ENCODE peak calls at places on chromosomes 16 and 17, in four cellular contexts. One of them, this sample, is unnamed.

GRCh38 chr17:39450051-39450450 is 1.0 kb downstream of the MED1 start:
- DNase-seq in HCT116: no peak
- DNase-seq in NT2/D1: no peak
- DNase-seq in K562: no peak
- DNase-seq in this sample: no peak

GRCh38 chr16:57938936-57939871 is 31.7 kb downstream of the CNGB1 start:
- DNase-seq in K562: no peak
- DNase-seq in HCT116: peak; percentile 13
- DNase-seq in NT2/D1: no peak
- DNase-seq in this sample: no peak

GRCh38 chr16:81005644-81006471 is 827 bp downstream of the CMC2 start:
- DNase-seq in NT2/D1: no peak
- DNase-seq in HCT116: peak; percentile 21
- DNase-seq in K562: no peak
- DNase-seq in this sample: no peak

GRCh38 chr17:56902350-56902749 is 11.5 kb downstream of the TRIM25 start:
- DNase-seq in K562: no peak
- DNase-seq in HCT116: no peak
- DNase-seq in NT2/D1: no peak
- DNase-seq in this sample: no peak

GRCh38 chr16:1048442-1049112 is 24.0 kb upstream of the SSTR5 start:
- DNase-seq in K562: peak; percentile 87
- DNase-seq in NT2/D1: peak; percentile 65
- DNase-seq in HCT116: no peak
- DNase-seq in this sample: no peak

GRCh38 chr16:2520097-2520783 is at the start of gene AMDHD2:
- DNase-seq in NT2/D1: peak; percentile 76
- DNase-seq in K562: peak; percentile 84
- DNase-seq in HCT116: peak; percentile 69
- DNase-seq in this sample: peak; percentile 34

GRCh38 chr17:32396343-32396742 is 46.4 kb downstream of the ZNF207 start:
- DNase-seq in NT2/D1: no peak
- DNase-seq in K562: no peak
- DNase-seq in HCT116: no peak
- DNase-seq in this sample: no peak

GRCh38 chr16:85570213-85570734 is 42.8 kb upstream of the GSE1 start:
- DNase-seq in HCT116: peak; percentile 56
- DNase-seq in NT2/D1: no peak
- DNase-seq in K562: no peak
- DNase-seq in this sample: no peak

GRCh38 chr17:47701603-47702002 is 7.6 kb downstream of the TBKBP1 start:
- DNase-seq in NT2/D1: no peak
- DNase-seq in HCT116: no peak
- DNase-seq in K562: peak; percentile 53
- DNase-seq in this sample: no peak

GRCh38 chr16:66007717-66008116 is 358.8 kb upstream of the CDH5 start:
- DNase-seq in HCT116: no peak
- DNase-seq in NT2/D1: no peak
- DNase-seq in K562: no peak
- DNase-seq in this sample: no peak

GRCh38 chr17:29784661-29785060 is 145.4 kb downstream of the SSH2 start:
- DNase-seq in HCT116: no peak
- DNase-seq in K562: no peak
- DNase-seq in NT2/D1: no peak
- DNase-seq in this sample: no peak

GRCh38 chr17:45846646-45847045 is 2.0 kb downstream of the SPPL2C start:
- DNase-seq in NT2/D1: no peak
- DNase-seq in K562: no peak
- DNase-seq in HCT116: no peak
- DNase-seq in this sample: no peak

GRCh38 chr17:76735006-76735405 is 2.1 kb downstream of the SRSF2 start:
- DNase-seq in K562: no peak
- DNase-seq in NT2/D1: no peak
- DNase-seq in HCT116: no peak
- DNase-seq in this sample: no peak

GRCh38 chr17:68455756-68456528 is 1.4 kb downstream of the WIPI1 start:
- DNase-seq in HCT116: no peak
- DNase-seq in NT2/D1: no peak
- DNase-seq in K562: no peak
- DNase-seq in this sample: no peak

GRCh38 chr17:17073627-17074521 is 31.6 kb downstream of the MPRIP start:
- DNase-seq in K562: no peak
- DNase-seq in NT2/D1: no peak
- DNase-seq in HCT116: no peak
- DNase-seq in this sample: no peak

GRCh38 chr17:51060396-51060795 is 60.3 kb downstream of the SPAG9 start:
- DNase-seq in HCT116: no peak
- DNase-seq in NT2/D1: no peak
- DNase-seq in K562: no peak
- DNase-seq in this sample: no peak

GRCh38 chr17:29835438-29836351 is 94.3 kb downstream of the SSH2 start:
- DNase-seq in NT2/D1: no peak
- DNase-seq in HCT116: no peak
- DNase-seq in K562: no peak
- DNase-seq in this sample: no peak

GRCh38 chr17:66283296-66283934 is 19.0 kb upstream of the PRKCA start:
- DNase-seq in HCT116: no peak
- DNase-seq in K562: no peak
- DNase-seq in NT2/D1: no peak
- DNase-seq in this sample: no peak

GRCh38 chr16:84047626-84048025 is 5.0 kb upstream of the SLC38A8 start:
- DNase-seq in HCT116: no peak
- DNase-seq in K562: no peak
- DNase-seq in NT2/D1: no peak
- DNase-seq in this sample: no peak

GRCh38 chr16:78988361-78988992 is 612.1 kb downstream of the MAF start:
- DNase-seq in HCT116: no peak
- DNase-seq in NT2/D1: peak; percentile 22
- DNase-seq in K562: peak; percentile 37
- DNase-seq in this sample: no peak

GRCh38 chr16:17491140-17491662 is 20.4 kb upstream of the XYLT1 start:
- DNase-seq in K562: no peak
- DNase-seq in HCT116: no peak
- DNase-seq in NT2/D1: no peak
- DNase-seq in this sample: no peak

GRCh38 chr16:88782454-88783390 is 2.3 kb downstream of the PIEZO1 start:
- DNase-seq in K562: no peak
- DNase-seq in HCT116: peak; percentile 48
- DNase-seq in NT2/D1: no peak
- DNase-seq in this sample: no peak

GRCh38 chr17:43723697-43724359 is 34.8 kb downstream of the SOST start:
- DNase-seq in HCT116: peak; percentile 27
- DNase-seq in K562: no peak
- DNase-seq in NT2/D1: no peak
- DNase-seq in this sample: no peak

GRCh38 chr17:77498875-77499698 is 358.3 kb downstream of the SEC14L1 start:
- DNase-seq in K562: no peak
- DNase-seq in HCT116: no peak
- DNase-seq in NT2/D1: no peak
- DNase-seq in this sample: no peak

GRCh38 chr17:7587420-7587786 is 2.5 kb downstream of the SOX15 start:
- DNase-seq in K562: no peak
- DNase-seq in NT2/D1: no peak
- DNase-seq in HCT116: no peak
- DNase-seq in this sample: no peak

GRCh38 chr16:66306366-66307150 is 59.9 kb upstream of the CDH5 start:
- DNase-seq in NT2/D1: no peak
- DNase-seq in K562: no peak
- DNase-seq in HCT116: no peak
- DNase-seq in this sample: no peak

GRCh38 chr16:83338138-83338537 is 469.6 kb upstream of the HSBP1 start:
- DNase-seq in K562: no peak
- DNase-seq in NT2/D1: no peak
- DNase-seq in HCT116: no peak
- DNase-seq in this sample: no peak

GRCh38 chr17:74803388-74803930 is 27.3 kb upstream of the NAT9 start:
- DNase-seq in K562: no peak
- DNase-seq in HCT116: no peak
- DNase-seq in NT2/D1: no peak
- DNase-seq in this sample: no peak
- TF ChIP-seq ZNF274 in K562: no peak
- TF ChIP-seq ZNF274 in HCT116: no peak
- TF ChIP-seq ZNF274 in NT2/D1: no peak
- TF ChIP-seq ZNF274 in this sample: no peak

GRCh38 chr16:24538756-24539294 is 541 bp upstream of the RBBP6 start:
- DNase-seq in K562: no peak
- DNase-seq in HCT116: no peak
- DNase-seq in NT2/D1: no peak
- DNase-seq in this sample: no peak

GRCh38 chr16:24541534-24541933 is 2.2 kb downstream of the RBBP6 start:
- DNase-seq in NT2/D1: no peak
- DNase-seq in HCT116: no peak
- DNase-seq in K562: no peak
- DNase-seq in this sample: no peak

GRCh38 chr16:24539295-24539849 is at the start of gene RBBP6:
- DNase-seq in K562: peak; percentile 90
- DNase-seq in NT2/D1: peak; percentile 97
- DNase-seq in HCT116: peak; percentile 93
- DNase-seq in this sample: peak; percentile 76

GRCh38 chr16:24539850-24540484 is 601 bp downstream of the RBBP6 start:
- DNase-seq in NT2/D1: no peak
- DNase-seq in K562: no peak
- DNase-seq in HCT116: no peak
- DNase-seq in this sample: no peak

DNA sequence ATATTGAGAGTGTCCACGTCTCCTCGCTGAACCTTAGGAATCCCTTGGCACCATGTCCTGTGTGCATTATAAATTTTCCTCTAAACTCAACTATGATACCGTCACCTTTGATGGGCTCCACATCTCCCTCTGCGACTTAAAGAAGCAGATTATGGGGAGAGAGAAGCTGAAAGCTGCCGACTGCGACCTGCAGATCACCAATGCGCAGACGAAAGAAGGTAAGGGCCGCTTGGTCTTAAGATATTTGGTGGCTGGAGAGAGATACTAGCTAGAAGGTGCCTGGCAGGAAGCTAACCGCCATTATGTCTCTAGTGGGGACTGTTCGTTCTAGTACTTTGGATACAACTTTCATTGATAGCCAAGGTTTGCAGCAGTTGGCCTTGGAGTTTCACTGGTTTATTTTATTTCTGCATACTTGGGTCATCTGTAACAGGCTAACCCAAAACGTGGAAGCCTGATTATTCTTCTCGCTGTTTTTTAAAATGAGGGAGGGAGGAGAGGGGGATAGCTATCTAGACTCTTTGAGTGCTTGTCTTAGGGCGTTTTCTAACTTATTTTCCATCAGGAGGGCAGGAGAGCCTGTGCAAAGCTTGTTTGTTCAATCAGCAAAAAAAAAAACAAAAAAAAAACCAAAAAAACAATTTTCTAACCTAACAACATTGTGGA is 1.3 kb downstream of the RBBP6 start:
- DNase-seq in K562: no peak
- DNase-seq in HCT116: no peak
- DNase-seq in NT2/D1: no peak
- DNase-seq in this sample: no peak
- TF ChIP-seq ZNF274 in K562: no peak
- TF ChIP-seq ZNF274 in HCT116: no peak
- TF ChIP-seq ZNF274 in NT2/D1: no peak
- TF ChIP-seq ZNF274 in this sample: no peak

GRCh38 chr17:1229354-1229890 is 40.8 kb upstream of the BHLHA9 start:
- DNase-seq in NT2/D1: no peak
- DNase-seq in K562: peak; percentile 61
- DNase-seq in HCT116: no peak
- DNase-seq in this sample: no peak
- TF ChIP-seq ZNF274 in NT2/D1: no peak
- TF ChIP-seq ZNF274 in K562: no peak
- TF ChIP-seq ZNF274 in HCT116: no peak
- TF ChIP-seq ZNF274 in this sample: no peak

GRCh38 chr17:74690409-74690825 is 22.3 kb downstream of the CD300LF start:
- DNase-seq in HCT116: no peak
- DNase-seq in NT2/D1: no peak
- DNase-seq in K562: no peak
- DNase-seq in this sample: no peak
- TF ChIP-seq ZNF274 in HCT116: no peak
- TF ChIP-seq ZNF274 in NT2/D1: no peak
- TF ChIP-seq ZNF274 in K562: no peak
- TF ChIP-seq ZNF274 in this sample: no peak

DNA sequence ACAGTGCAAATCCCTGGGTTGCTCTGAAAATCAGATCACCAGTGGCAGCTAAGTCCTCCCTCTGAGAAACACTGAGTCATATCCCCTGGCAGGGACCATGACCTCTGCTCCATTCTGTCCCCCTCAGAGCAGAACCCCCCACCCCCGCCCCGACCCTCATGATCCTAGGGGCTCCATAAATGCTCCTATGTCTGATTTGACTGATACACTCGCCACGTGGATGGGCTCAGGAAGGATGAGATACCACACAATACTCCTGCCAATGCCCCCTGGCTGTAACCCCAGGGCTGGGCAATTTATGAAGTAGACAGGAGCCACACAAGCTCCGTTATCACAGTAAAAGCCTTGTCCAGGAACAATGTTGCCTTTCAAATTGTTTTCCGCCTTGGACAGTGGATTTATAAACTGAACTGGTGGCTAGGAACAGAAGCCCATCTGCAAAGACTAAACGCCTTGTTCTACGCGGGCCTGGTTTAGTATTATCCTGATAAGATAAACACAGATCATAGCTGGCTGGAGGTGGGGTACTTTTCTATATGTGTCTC is 394.8 kb downstream of the SLC39A11 start:
- DNase-seq in K562: no peak
- DNase-seq in HCT116: no peak
- DNase-seq in NT2/D1: no peak
- DNase-seq in this sample: no peak
- TF ChIP-seq ZNF274 in K562: no peak
- TF ChIP-seq ZNF274 in HCT116: no peak
- TF ChIP-seq ZNF274 in NT2/D1: no peak
- TF ChIP-seq ZNF274 in this sample: no peak